ENCODE peak calls at places on chromosomes 2 and 18, in six cellular contexts. G, K, J, Y, T and U are unnamed samples.

GRCh38 chr18:76131738-76132137 is 363.3 kb downstream of the ZNF516 start:
- DNase-seq in Y (no peak), G (no peak), K (no peak), T (no peak), J (no peak), U (no peak)

GRCh38 chr2:200158586-200159365 is 147.7 kb upstream of the SPATS2L start:
- DNase-seq in J (no peak), Y (no peak), K (no peak), T (no peak), G (no peak), U (no peak)

GRCh38 chr18:3183103-3183717 is 36.6 kb downstream of the MYOM1 start:
- DNase-seq in J (no peak), K (peak), Y (no peak), T (no peak), G (no peak), U (no peak)

GRCh38 chr2:206084870-206085741 is 868 bp downstream of the INO80D start:
- DNase-seq in K (peak), J (no peak), Y (peak), G (peak), T (peak), U (no peak)

GRCh38 chr2:45067859-45068642 is 58.8 kb upstream of the SIX2 start:
- DNase-seq in J (no peak), G (no peak), Y (no peak), K (no peak), T (no peak), U (no peak)

GRCh38 chr2:199019898-199020507 is 437.7 kb downstream of the SATB2 start:
- DNase-seq in T (no peak), K (no peak), J (no peak), Y (no peak), G (no peak), U (no peak)

GRCh38 chr2:170394988-170395387 is 217.0 kb downstream of the MYO3B start:
- DNase-seq in G (no peak), Y (no peak), J (no peak), T (no peak), K (no peak), U (no peak)

GRCh38 chr2:223199531-223200506 is 147.8 kb downstream of the KCNE4 start:
- DNase-seq in K (no peak), T (no peak), G (no peak), J (no peak), Y (no peak), U (no peak)

GRCh38 chr2:160055726-160056108 is 6.7 kb downstream of the PLA2R1 start:
- DNase-seq in J (no peak), Y (no peak), T (no peak), G (no peak), K (no peak), U (no peak)

GRCh38 chr2:198440833-198441232 is 636.4 kb downstream of the PLCL1 start:
- DNase-seq in Y (no peak), G (no peak), T (no peak), J (no peak), K (no peak), U (no peak)

GRCh38 chr2:203934006-203934632 is 2.4 kb upstream of the ICOS start:
- DNase-seq in J (no peak), G (no peak), K (no peak), T (no peak), Y (no peak), U (no peak)

GRCh38 chr2:121400206-121400605 is 115.2 kb upstream of the TFCP2L1 start:
- DNase-seq in T (no peak), G (no peak), K (no peak), Y (no peak), J (no peak), U (no peak)

GRCh38 chr2:36493221-36493620 is 104.7 kb downstream of the FEZ2 start:
- DNase-seq in K (no peak), T (no peak), G (no peak), J (peak), Y (no peak), U (no peak)

GRCh38 chr2:67895171-67895941 is 167.4 kb downstream of the C1D start:
- DNase-seq in J (no peak), K (no peak), Y (no peak), G (no peak), T (no peak), U (no peak)

GRCh38 chr2:215401896-215402379 is 33.9 kb downstream of the FN1 start:
- DNase-seq in J (no peak), G (no peak), Y (no peak), K (peak), T (no peak), U (no peak)

GRCh38 chr18:46260016-46260878 is 156.1 kb downstream of the HAUS1 start:
- DNase-seq in J (no peak), G (no peak), T (no peak), Y (no peak), K (no peak), U (no peak)

GRCh38 chr2:234795272-234795920 is 156.4 kb upstream of the SH3BP4 start:
- DNase-seq in G (no peak), Y (no peak), J (no peak), T (no peak), K (no peak), U (no peak)

GRCh38 chr2:3771576-3771975 is 68.2 kb downstream of the DCDC2C start:
- DNase-seq in Y (no peak), T (no peak), G (no peak), K (no peak), J (no peak), U (no peak)

GRCh38 chr2:63696496-63696895 is 107.7 kb downstream of the MDH1 start:
- DNase-seq in G (no peak), Y (no peak), K (no peak), J (no peak), T (no peak), U (no peak)

GRCh38 chr2:14324308-14324707 is 308.2 kb upstream of the LRATD1 start:
- DNase-seq in Y (no peak), K (no peak), G (no peak), J (no peak), T (no peak), U (no peak)

GRCh38 chr2:74658516-74658915 is 4.5 kb downstream of the SEMA4F start:
- DNase-seq in J (no peak), K (no peak), Y (no peak), T (no peak), G (no peak), U (no peak)

DNA sequence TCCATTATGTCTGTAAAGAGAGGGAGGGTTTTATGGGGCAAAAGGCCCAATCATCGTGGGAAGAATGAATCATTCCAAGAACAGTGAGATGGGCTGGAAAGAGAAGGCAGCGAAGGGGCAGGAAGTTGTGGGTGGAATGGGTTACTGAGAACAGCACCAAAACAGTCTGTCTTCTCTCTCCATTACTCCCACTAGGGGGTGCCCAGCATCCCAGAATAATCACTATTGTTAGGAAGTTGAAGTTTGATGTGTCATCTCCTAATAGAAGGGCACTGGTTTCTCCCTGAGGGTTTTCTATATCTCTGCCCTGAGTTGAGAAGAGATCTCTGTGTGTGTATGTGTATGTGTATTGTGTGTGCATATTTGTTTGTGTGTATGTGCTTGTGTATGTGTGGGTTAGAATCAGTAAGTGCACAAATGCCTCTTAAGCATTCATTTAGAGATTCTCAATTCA is 76.6 kb upstream of the MAP4K3 start:
- DNase-seq in G (peak), K (peak), T (no peak), J (peak), Y (no peak), U (no peak)
- TF ChIP-seq CTCF in G (peak), K (peak), T (peak), J (peak), Y (peak), U (peak)

DNA sequence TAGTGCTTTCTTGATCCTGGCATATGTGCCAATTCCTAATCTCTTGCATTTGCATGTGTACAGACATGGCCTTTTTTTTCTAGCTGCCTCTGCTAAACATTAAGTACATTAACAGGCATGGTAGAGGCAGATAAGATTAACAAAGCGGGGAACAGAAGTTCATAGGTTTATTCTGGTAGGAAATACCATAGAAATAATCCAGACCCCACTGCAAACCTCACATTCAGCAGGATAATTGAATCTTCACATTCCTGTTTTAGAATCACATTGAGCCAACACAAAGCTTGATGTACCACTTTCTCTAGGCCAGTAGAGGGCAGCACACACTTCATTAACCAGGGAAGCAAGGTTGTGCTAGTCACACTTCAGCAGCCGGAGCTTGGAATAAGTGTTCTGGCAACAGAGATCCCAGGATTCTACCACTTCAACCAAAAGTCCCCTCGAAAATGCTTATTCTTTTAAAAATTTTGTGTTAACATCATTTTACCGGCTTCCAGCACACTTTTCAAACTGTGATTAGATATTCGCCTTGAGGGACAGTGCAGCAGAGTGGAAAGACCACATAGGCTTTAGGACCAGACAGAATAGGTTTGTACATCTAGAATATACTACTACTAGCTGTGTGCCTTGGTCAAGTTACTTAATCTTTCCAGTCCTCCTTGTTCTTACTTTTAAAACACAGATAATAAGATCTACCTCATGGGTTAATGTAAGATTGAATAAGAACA is 420.2 kb upstream of the CHST9 start:
- DNase-seq in T (no peak), G (peak), J (peak), Y (peak), K (peak), U (no peak)
- TF ChIP-seq CTCF in T (peak), G (peak), J (peak), Y (peak), K (peak), U (peak)

DNA sequence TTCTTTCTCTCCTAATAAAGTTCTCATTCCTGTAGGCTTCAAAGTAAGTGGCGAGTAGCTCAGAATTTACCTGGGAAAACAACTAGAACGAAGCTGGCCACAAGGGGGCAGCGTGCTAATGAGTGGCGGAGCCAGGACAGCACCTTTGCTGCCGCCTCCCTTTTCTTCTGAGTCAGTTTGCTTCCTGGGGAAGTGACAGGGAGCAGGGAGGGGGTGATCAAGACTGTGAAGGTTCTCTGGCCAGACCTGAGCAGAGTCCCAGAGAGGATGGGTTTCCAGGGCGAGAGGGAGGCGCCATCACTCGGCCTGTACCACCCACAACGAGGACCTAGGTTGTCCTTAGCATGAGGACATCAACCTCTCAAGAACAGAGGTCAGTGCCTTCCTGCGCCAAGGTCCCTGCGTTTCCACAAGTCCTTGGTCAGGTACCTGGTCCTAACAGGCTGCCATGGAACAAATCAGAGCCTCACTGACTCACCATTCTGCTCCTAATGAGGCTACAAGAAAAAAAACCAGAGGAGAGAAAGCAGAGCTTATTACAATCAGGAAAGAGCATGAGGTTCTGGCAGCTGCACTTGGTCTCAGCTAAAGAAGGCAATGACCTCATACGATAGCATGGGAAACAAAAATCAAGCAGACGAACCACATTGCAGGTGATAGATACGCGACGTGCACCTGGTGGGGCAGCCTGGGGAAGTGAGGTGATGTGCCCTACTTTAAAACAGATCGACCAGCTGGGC is 98.7 kb downstream of the PLB1 start:
- DNase-seq in K (peak), T (peak), G (peak), Y (peak), J (peak), U (peak)
- TF ChIP-seq CTCF in K (peak), T (peak), G (peak), Y (peak), J (peak), U (peak)

GRCh38 chr2:65073879-65074565 is 17.8 kb downstream of the CEP68 start:
- DNase-seq in Y (no peak), J (no peak), K (no peak), T (no peak), G (no peak), U (no peak)

GRCh38 chr2:65070856-65071255 is 14.6 kb downstream of the CEP68 start:
- DNase-seq in K (no peak), J (no peak), G (no peak), Y (no peak), T (no peak), U (no peak)

GRCh38 chr2:65070172-65070830 is 14.1 kb downstream of the CEP68 start:
- DNase-seq in K (no peak), Y (no peak), J (peak), T (no peak), G (no peak), U (no peak)

GRCh38 chr2:65071499-65072180 is 15.4 kb downstream of the CEP68 start:
- DNase-seq in G (no peak), J (no peak), T (no peak), K (no peak), Y (no peak), U (no peak)

DNA sequence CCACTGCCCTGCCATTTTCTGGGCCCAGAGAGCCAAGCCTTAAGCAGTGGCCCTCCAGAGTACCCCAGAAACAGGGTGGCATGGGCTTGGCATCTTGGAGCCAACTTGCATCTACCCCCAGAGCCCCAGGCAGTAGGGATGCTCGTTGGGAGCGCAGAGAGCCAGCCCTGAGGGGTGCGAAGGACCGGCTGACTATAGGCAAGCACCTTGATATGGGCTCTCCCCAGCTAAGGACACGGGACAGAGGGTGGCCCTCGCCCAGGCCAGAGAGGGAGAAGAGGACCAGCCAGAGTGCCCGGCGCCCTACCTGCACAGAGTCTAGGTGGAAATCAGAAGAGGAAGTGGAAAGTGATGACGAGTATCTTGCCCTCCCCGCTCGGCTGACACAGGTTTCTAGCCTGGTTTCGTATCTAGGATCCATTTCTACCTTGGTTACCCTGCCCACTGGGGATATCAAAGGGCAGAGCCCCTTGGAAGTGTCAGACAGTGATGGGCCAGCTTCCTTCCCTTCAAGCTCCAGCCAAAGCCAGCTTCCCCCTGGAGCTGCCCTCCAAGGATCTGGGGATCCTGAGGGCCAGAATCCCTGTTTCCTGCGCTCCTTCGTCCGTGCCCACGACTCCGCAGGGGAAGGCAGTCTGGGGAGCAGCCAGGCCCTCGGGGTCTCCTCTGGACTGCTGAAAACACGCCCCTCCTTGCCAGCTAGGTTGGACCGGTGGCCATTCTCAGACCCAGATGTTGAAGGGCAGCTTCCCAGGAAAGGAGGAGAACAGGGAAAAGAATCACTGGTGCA is 16.2 kb downstream of the CEP68 start:
- DNase-seq in K (no peak), T (no peak), Y (no peak), G (peak), J (no peak), U (no peak)
- TF ChIP-seq CTCF in K (no peak), T (no peak), Y (no peak), G (no peak), J (no peak), U (no peak)

DNA sequence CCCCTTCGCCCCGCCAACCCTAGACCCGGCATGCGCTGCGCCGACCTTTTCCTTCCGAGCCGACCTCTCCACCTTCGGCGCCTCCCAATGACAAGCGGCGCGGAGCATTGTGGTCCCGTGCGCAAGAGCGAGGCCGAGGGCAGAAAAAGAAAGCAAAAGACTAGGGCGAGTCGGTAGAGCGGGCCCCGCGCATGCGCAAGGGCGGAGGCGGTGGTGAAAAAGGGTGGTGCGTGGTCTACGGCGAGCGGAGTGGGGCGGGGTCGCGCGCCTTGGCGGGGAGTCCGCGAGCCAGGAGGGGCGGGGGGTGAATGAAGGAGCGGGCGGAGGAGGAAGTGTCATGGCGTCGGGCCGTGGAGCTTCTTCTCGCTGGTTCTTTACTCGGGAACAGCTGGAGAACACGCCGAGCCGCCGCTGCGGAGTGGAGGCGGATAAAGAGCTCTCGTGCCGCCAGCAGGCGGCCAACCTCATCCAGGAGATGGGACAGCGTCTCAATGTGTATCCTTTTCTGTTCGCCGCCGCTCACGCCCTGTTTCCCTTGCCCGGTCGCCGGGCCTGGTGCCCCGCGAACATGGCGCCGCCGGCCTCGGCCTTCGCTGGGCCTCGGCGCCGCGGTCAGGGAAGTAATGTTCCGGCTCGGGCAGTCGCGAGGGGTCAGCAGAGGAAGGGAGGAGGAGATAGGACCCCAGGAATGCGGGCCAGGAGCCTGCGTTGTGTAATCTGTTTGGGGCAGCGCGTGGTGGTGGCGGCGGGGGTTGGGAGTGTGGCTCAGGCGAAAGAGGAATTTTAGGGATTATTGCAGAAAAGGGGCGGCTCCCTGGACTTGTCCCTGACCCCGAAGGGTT is at the start of gene CCNT2:
- DNase-seq in K (peak), T (peak), G (peak), J (peak), Y (peak), U (peak)
- TF ChIP-seq CTCF in K (no peak), T (no peak), G (no peak), J (peak), Y (no peak), U (no peak)

DNA sequence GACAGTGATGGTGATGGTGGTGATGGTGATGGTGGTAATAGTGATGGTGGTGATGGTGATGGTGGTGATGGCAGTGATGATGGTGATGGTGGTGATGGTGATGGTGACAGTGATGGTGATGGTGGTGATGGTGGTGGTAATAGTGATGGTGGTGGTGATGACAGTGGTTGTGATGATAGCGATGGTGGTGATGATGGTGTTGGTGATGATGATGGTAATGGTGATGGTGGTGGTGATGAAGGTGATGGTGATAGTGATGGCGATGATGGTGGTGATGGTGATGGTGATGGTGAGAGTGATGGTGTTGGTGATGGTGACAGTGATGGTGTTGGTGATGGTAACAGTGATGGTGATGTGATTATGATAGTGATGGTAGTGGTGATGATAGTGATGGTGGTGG is 94.3 kb downstream of the ASB1 start:
- DNase-seq in J (no peak), G (no peak), K (no peak), T (no peak), Y (no peak), U (no peak)
- TF ChIP-seq CTCF in J (no peak), G (no peak), K (no peak), T (no peak), Y (no peak), U (no peak)

GRCh38 chr2:190720691-190721090 is 71.8 kb downstream of the NAB1 start:
- DNase-seq in J (no peak), Y (no peak), T (no peak), K (no peak), G (no peak), U (no peak)

GRCh38 chr2:190720276-190720675 is 71.4 kb downstream of the NAB1 start:
- DNase-seq in J (no peak), G (no peak), Y (no peak), T (no peak), K (no peak), U (no peak)

GRCh38 chr2:190717764-190718651 is 69.1 kb downstream of the NAB1 start:
- DNase-seq in G (no peak), T (no peak), Y (no peak), J (no peak), K (no peak), U (no peak)

GRCh38 chr2:190717306-190717705 is 68.4 kb downstream of the NAB1 start:
- DNase-seq in G (no peak), Y (no peak), K (no peak), T (no peak), J (no peak), U (no peak)

GRCh38 chr2:190718652-190719526 is 70.0 kb downstream of the NAB1 start:
- DNase-seq in Y (no peak), G (no peak), J (no peak), K (peak), T (no peak), U (no peak)
- TF ChIP-seq CTCF in Y (no peak), G (no peak), J (no peak), K (no peak), T (no peak), U (no peak)